ENCODE peak calls at places on chromosome 22, in eight cellular contexts. One of them, this sample, is unnamed.

GRCh38 chr22:48089601-48090331 is 1327.3 kb downstream of the TBC1D22A start:
- DNase-seq in activated T-cell treated with anti-CD3 and anti-CD28 coated beads for 1 hour: no peak
- DNase-seq in fibroblast of mammary gland: peak
- DNase-seq in EH: no peak
- DNase-seq in stomach: no peak
- DNase-seq in activated effector memory CD4-positive, alpha-beta T cell treated with Interleukin-2 at 50 U/mL for 16 hours: no peak
- DNase-seq in A172: peak
- DNase-seq in NCI-H1105 treated with DMSO at 0.1 percent for 48 hours: no peak
- DNase-seq in this sample: peak

GRCh38 chr22:25661067-25661466 is 80.9 kb upstream of the MYO18B start:
- DNase-seq in fibroblast of mammary gland: peak
- DNase-seq in activated effector memory CD4-positive, alpha-beta T cell treated with Interleukin-2 at 50 U/mL for 16 hours: no peak
- DNase-seq in EH: no peak
- DNase-seq in NCI-H1105 treated with DMSO at 0.1 percent for 48 hours: peak
- DNase-seq in A172: no peak
- DNase-seq in activated T-cell treated with anti-CD3 and anti-CD28 coated beads for 1 hour: no peak
- DNase-seq in stomach: no peak
- DNase-seq in this sample: no peak

GRCh38 chr22:42937164-42937854 is 77.6 kb downstream of the PACSIN2 start:
- DNase-seq in EH: peak
- DNase-seq in NCI-H1105 treated with DMSO at 0.1 percent for 48 hours: no peak
- DNase-seq in activated T-cell treated with anti-CD3 and anti-CD28 coated beads for 1 hour: no peak
- DNase-seq in A172: peak
- DNase-seq in stomach: peak
- DNase-seq in fibroblast of mammary gland: peak
- DNase-seq in activated effector memory CD4-positive, alpha-beta T cell treated with Interleukin-2 at 50 U/mL for 16 hours: no peak
- DNase-seq in this sample: peak

GRCh38 chr22:30574095-30574981 is at the start of gene GAL3ST1:
- DNase-seq in activated effector memory CD4-positive, alpha-beta T cell treated with Interleukin-2 at 50 U/mL for 16 hours: no peak
- DNase-seq in activated T-cell treated with anti-CD3 and anti-CD28 coated beads for 1 hour: no peak
- DNase-seq in fibroblast of mammary gland: no peak
- DNase-seq in A172: no peak
- DNase-seq in NCI-H1105 treated with DMSO at 0.1 percent for 48 hours: peak
- DNase-seq in EH: no peak
- DNase-seq in stomach: peak
- DNase-seq in this sample: peak

GRCh38 chr22:46666577-46667244 is 46.5 kb downstream of the GRAMD4 start:
- DNase-seq in fibroblast of mammary gland: no peak
- DNase-seq in stomach: no peak
- DNase-seq in EH: no peak
- DNase-seq in NCI-H1105 treated with DMSO at 0.1 percent for 48 hours: no peak
- DNase-seq in activated effector memory CD4-positive, alpha-beta T cell treated with Interleukin-2 at 50 U/mL for 16 hours: no peak
- DNase-seq in A172: no peak
- DNase-seq in activated T-cell treated with anti-CD3 and anti-CD28 coated beads for 1 hour: no peak
- DNase-seq in this sample: no peak

GRCh38 chr22:27487600-27488450 is 313.7 kb downstream of the MN1 start:
- DNase-seq in fibroblast of mammary gland: peak
- DNase-seq in A172: peak
- DNase-seq in activated T-cell treated with anti-CD3 and anti-CD28 coated beads for 1 hour: no peak
- DNase-seq in EH: peak
- DNase-seq in stomach: no peak
- DNase-seq in NCI-H1105 treated with DMSO at 0.1 percent for 48 hours: no peak
- DNase-seq in activated effector memory CD4-positive, alpha-beta T cell treated with Interleukin-2 at 50 U/mL for 16 hours: no peak
- DNase-seq in this sample: peak

GRCh38 chr22:23180893-23181762 is 819 bp downstream of the BCR start:
- DNase-seq in NCI-H1105 treated with DMSO at 0.1 percent for 48 hours: peak
- DNase-seq in activated effector memory CD4-positive, alpha-beta T cell treated with Interleukin-2 at 50 U/mL for 16 hours: no peak
- DNase-seq in activated T-cell treated with anti-CD3 and anti-CD28 coated beads for 1 hour: no peak
- DNase-seq in A172: no peak
- DNase-seq in stomach: no peak
- DNase-seq in fibroblast of mammary gland: no peak
- DNase-seq in EH: no peak
- DNase-seq in this sample: no peak

GRCh38 chr22:44846726-44847275 is 94.4 kb downstream of the ARHGAP8 start:
- DNase-seq in A172: no peak
- DNase-seq in fibroblast of mammary gland: no peak
- DNase-seq in activated effector memory CD4-positive, alpha-beta T cell treated with Interleukin-2 at 50 U/mL for 16 hours: no peak
- DNase-seq in activated T-cell treated with anti-CD3 and anti-CD28 coated beads for 1 hour: no peak
- DNase-seq in stomach: no peak
- DNase-seq in NCI-H1105 treated with DMSO at 0.1 percent for 48 hours: no peak
- DNase-seq in EH: no peak
- DNase-seq in this sample: no peak

GRCh38 chr22:44566911-44567310 is 68.9 kb upstream of the RTL6 start:
- DNase-seq in EH: no peak
- DNase-seq in activated effector memory CD4-positive, alpha-beta T cell treated with Interleukin-2 at 50 U/mL for 16 hours: no peak
- DNase-seq in activated T-cell treated with anti-CD3 and anti-CD28 coated beads for 1 hour: no peak
- DNase-seq in A172: no peak
- DNase-seq in stomach: no peak
- DNase-seq in fibroblast of mammary gland: no peak
- DNase-seq in NCI-H1105 treated with DMSO at 0.1 percent for 48 hours: no peak
- DNase-seq in this sample: no peak

GRCh38 chr22:43101306-43101705 is 9.2 kb upstream of the BIK start:
- DNase-seq in A172: no peak
- DNase-seq in stomach: no peak
- DNase-seq in EH: no peak
- DNase-seq in activated effector memory CD4-positive, alpha-beta T cell treated with Interleukin-2 at 50 U/mL for 16 hours: no peak
- DNase-seq in NCI-H1105 treated with DMSO at 0.1 percent for 48 hours: no peak
- DNase-seq in fibroblast of mammary gland: no peak
- DNase-seq in activated T-cell treated with anti-CD3 and anti-CD28 coated beads for 1 hour: no peak
- DNase-seq in this sample: no peak

GRCh38 chr22:37206841-37207821 is 5.1 kb downstream of the SSTR3 start:
- DNase-seq in activated T-cell treated with anti-CD3 and anti-CD28 coated beads for 1 hour: no peak
- DNase-seq in stomach: no peak
- DNase-seq in activated effector memory CD4-positive, alpha-beta T cell treated with Interleukin-2 at 50 U/mL for 16 hours: no peak
- DNase-seq in A172: no peak
- DNase-seq in fibroblast of mammary gland: no peak
- DNase-seq in EH: no peak
- DNase-seq in NCI-H1105 treated with DMSO at 0.1 percent for 48 hours: no peak
- DNase-seq in this sample: no peak

GRCh38 chr22:22110548-22111266 is 128.1 kb upstream of the TOP3B start:
- DNase-seq in A172: peak
- DNase-seq in activated effector memory CD4-positive, alpha-beta T cell treated with Interleukin-2 at 50 U/mL for 16 hours: peak
- DNase-seq in activated T-cell treated with anti-CD3 and anti-CD28 coated beads for 1 hour: no peak
- DNase-seq in stomach: no peak
- DNase-seq in fibroblast of mammary gland: peak
- DNase-seq in EH: peak
- DNase-seq in NCI-H1105 treated with DMSO at 0.1 percent for 48 hours: no peak
- DNase-seq in this sample: peak

GRCh38 chr22:37043828-37044538 is 7.6 kb upstream of the KCTD17 start:
- DNase-seq in activated effector memory CD4-positive, alpha-beta T cell treated with Interleukin-2 at 50 U/mL for 16 hours: peak
- DNase-seq in EH: peak
- DNase-seq in fibroblast of mammary gland: peak
- DNase-seq in NCI-H1105 treated with DMSO at 0.1 percent for 48 hours: peak
- DNase-seq in A172: peak
- DNase-seq in stomach: peak
- DNase-seq in activated T-cell treated with anti-CD3 and anti-CD28 coated beads for 1 hour: peak
- DNase-seq in this sample: peak

GRCh38 chr22:43044402-43044801 is 29.5 kb upstream of the PACSIN2 start:
- DNase-seq in NCI-H1105 treated with DMSO at 0.1 percent for 48 hours: no peak
- DNase-seq in fibroblast of mammary gland: no peak
- DNase-seq in A172: no peak
- DNase-seq in EH: no peak
- DNase-seq in activated effector memory CD4-positive, alpha-beta T cell treated with Interleukin-2 at 50 U/mL for 16 hours: no peak
- DNase-seq in stomach: no peak
- DNase-seq in activated T-cell treated with anti-CD3 and anti-CD28 coated beads for 1 hour: no peak
- DNase-seq in this sample: no peak

GRCh38 chr22:44311855-44312170 is 938 bp downstream of the SHISAL1 start:
- DNase-seq in fibroblast of mammary gland: peak
- DNase-seq in EH: peak
- DNase-seq in NCI-H1105 treated with DMSO at 0.1 percent for 48 hours: no peak
- DNase-seq in stomach: no peak
- DNase-seq in activated T-cell treated with anti-CD3 and anti-CD28 coated beads for 1 hour: no peak
- DNase-seq in activated effector memory CD4-positive, alpha-beta T cell treated with Interleukin-2 at 50 U/mL for 16 hours: no peak
- DNase-seq in A172: peak
- DNase-seq in this sample: peak

GRCh38 chr22:35551549-35552177 is 11.0 kb downstream of the RASD2 start:
- DNase-seq in EH: no peak
- DNase-seq in NCI-H1105 treated with DMSO at 0.1 percent for 48 hours: no peak
- DNase-seq in stomach: no peak
- DNase-seq in A172: no peak
- DNase-seq in fibroblast of mammary gland: no peak
- DNase-seq in activated T-cell treated with anti-CD3 and anti-CD28 coated beads for 1 hour: no peak
- DNase-seq in activated effector memory CD4-positive, alpha-beta T cell treated with Interleukin-2 at 50 U/mL for 16 hours: no peak
- DNase-seq in this sample: no peak

GRCh38 chr22:45207981-45208664 is 32.6 kb downstream of the KIAA0930 start:
- DNase-seq in fibroblast of mammary gland: peak
- DNase-seq in A172: peak
- DNase-seq in NCI-H1105 treated with DMSO at 0.1 percent for 48 hours: no peak
- DNase-seq in activated T-cell treated with anti-CD3 and anti-CD28 coated beads for 1 hour: no peak
- DNase-seq in EH: peak
- DNase-seq in activated effector memory CD4-positive, alpha-beta T cell treated with Interleukin-2 at 50 U/mL for 16 hours: no peak
- DNase-seq in stomach: no peak
- DNase-seq in this sample: peak

GRCh38 chr22:38103641-38104040 is 6.8 kb downstream of the BAIAP2L2 start:
- DNase-seq in A172: no peak
- DNase-seq in activated effector memory CD4-positive, alpha-beta T cell treated with Interleukin-2 at 50 U/mL for 16 hours: no peak
- DNase-seq in NCI-H1105 treated with DMSO at 0.1 percent for 48 hours: no peak
- DNase-seq in EH: no peak
- DNase-seq in stomach: no peak
- DNase-seq in activated T-cell treated with anti-CD3 and anti-CD28 coated beads for 1 hour: no peak
- DNase-seq in fibroblast of mammary gland: no peak
- DNase-seq in this sample: no peak

GRCh38 chr22:19941365-19942070 is at the start of the genes COMT and TXNRD2:
- DNase-seq in A172: no peak
- DNase-seq in stomach: peak
- DNase-seq in fibroblast of mammary gland: peak
- DNase-seq in activated effector memory CD4-positive, alpha-beta T cell treated with Interleukin-2 at 50 U/mL for 16 hours: peak
- DNase-seq in NCI-H1105 treated with DMSO at 0.1 percent for 48 hours: peak
- DNase-seq in activated T-cell treated with anti-CD3 and anti-CD28 coated beads for 1 hour: peak
- DNase-seq in EH: peak
- DNase-seq in this sample: no peak

GRCh38 chr22:46471901-46472721 is 65.3 kb downstream of the CELSR1 start:
- DNase-seq in EH: peak
- DNase-seq in NCI-H1105 treated with DMSO at 0.1 percent for 48 hours: no peak
- DNase-seq in stomach: no peak
- DNase-seq in fibroblast of mammary gland: no peak
- DNase-seq in A172: peak
- DNase-seq in activated T-cell treated with anti-CD3 and anti-CD28 coated beads for 1 hour: no peak
- DNase-seq in activated effector memory CD4-positive, alpha-beta T cell treated with Interleukin-2 at 50 U/mL for 16 hours: no peak
- DNase-seq in this sample: peak

GRCh38 chr22:46586123-46586519 is 34.1 kb upstream of the GRAMD4 start:
- DNase-seq in fibroblast of mammary gland: no peak
- DNase-seq in activated T-cell treated with anti-CD3 and anti-CD28 coated beads for 1 hour: no peak
- DNase-seq in stomach: no peak
- DNase-seq in activated effector memory CD4-positive, alpha-beta T cell treated with Interleukin-2 at 50 U/mL for 16 hours: no peak
- DNase-seq in EH: no peak
- DNase-seq in NCI-H1105 treated with DMSO at 0.1 percent for 48 hours: no peak
- DNase-seq in A172: no peak
- DNase-seq in this sample: no peak

GRCh38 chr22:19559324-19559811 is 35.2 kb upstream of the CLDN5 start:
- DNase-seq in A172: no peak
- DNase-seq in NCI-H1105 treated with DMSO at 0.1 percent for 48 hours: no peak
- DNase-seq in activated T-cell treated with anti-CD3 and anti-CD28 coated beads for 1 hour: no peak
- DNase-seq in EH: no peak
- DNase-seq in activated effector memory CD4-positive, alpha-beta T cell treated with Interleukin-2 at 50 U/mL for 16 hours: no peak
- DNase-seq in stomach: no peak
- DNase-seq in fibroblast of mammary gland: no peak
- DNase-seq in this sample: no peak

GRCh38 chr22:44608606-44609226 is 93.3 kb upstream of the PRR5 start:
- DNase-seq in activated T-cell treated with anti-CD3 and anti-CD28 coated beads for 1 hour: no peak
- DNase-seq in EH: no peak
- DNase-seq in stomach: no peak
- DNase-seq in NCI-H1105 treated with DMSO at 0.1 percent for 48 hours: no peak
- DNase-seq in fibroblast of mammary gland: no peak
- DNase-seq in A172: no peak
- DNase-seq in activated effector memory CD4-positive, alpha-beta T cell treated with Interleukin-2 at 50 U/mL for 16 hours: no peak
- DNase-seq in this sample: no peak

GRCh38 chr22:20751185-20751851 is 22.6 kb upstream of the SERPIND1 start:
- DNase-seq in EH: no peak
- DNase-seq in activated T-cell treated with anti-CD3 and anti-CD28 coated beads for 1 hour: no peak
- DNase-seq in activated effector memory CD4-positive, alpha-beta T cell treated with Interleukin-2 at 50 U/mL for 16 hours: no peak
- DNase-seq in NCI-H1105 treated with DMSO at 0.1 percent for 48 hours: peak
- DNase-seq in fibroblast of mammary gland: no peak
- DNase-seq in A172: no peak
- DNase-seq in stomach: no peak
- DNase-seq in this sample: no peak

GRCh38 chr22:49946612-49947295 is 13.8 kb upstream of the PIM3 start:
- DNase-seq in fibroblast of mammary gland: no peak
- DNase-seq in NCI-H1105 treated with DMSO at 0.1 percent for 48 hours: no peak
- DNase-seq in activated T-cell treated with anti-CD3 and anti-CD28 coated beads for 1 hour: no peak
- DNase-seq in A172: no peak
- DNase-seq in EH: no peak
- DNase-seq in activated effector memory CD4-positive, alpha-beta T cell treated with Interleukin-2 at 50 U/mL for 16 hours: no peak
- DNase-seq in stomach: peak
- DNase-seq in this sample: no peak

GRCh38 chr22:23397618-23398567 is 182.2 kb downstream of the IGLL1 start:
- DNase-seq in A172: no peak
- DNase-seq in NCI-H1105 treated with DMSO at 0.1 percent for 48 hours: no peak
- DNase-seq in stomach: no peak
- DNase-seq in activated effector memory CD4-positive, alpha-beta T cell treated with Interleukin-2 at 50 U/mL for 16 hours: no peak
- DNase-seq in EH: no peak
- DNase-seq in activated T-cell treated with anti-CD3 and anti-CD28 coated beads for 1 hour: no peak
- DNase-seq in fibroblast of mammary gland: no peak
- DNase-seq in this sample: no peak

GRCh38 chr22:45208993-45209838 is 31.5 kb downstream of the KIAA0930 start:
- DNase-seq in stomach: no peak
- DNase-seq in A172: peak
- DNase-seq in NCI-H1105 treated with DMSO at 0.1 percent for 48 hours: peak
- DNase-seq in activated T-cell treated with anti-CD3 and anti-CD28 coated beads for 1 hour: peak
- DNase-seq in EH: peak
- DNase-seq in fibroblast of mammary gland: peak
- DNase-seq in activated effector memory CD4-positive, alpha-beta T cell treated with Interleukin-2 at 50 U/mL for 16 hours: no peak
- DNase-seq in this sample: no peak

GRCh38 chr22:24768537-24769374 is 5.8 kb downstream of the PIWIL3 start:
- DNase-seq in NCI-H1105 treated with DMSO at 0.1 percent for 48 hours: no peak
- DNase-seq in activated effector memory CD4-positive, alpha-beta T cell treated with Interleukin-2 at 50 U/mL for 16 hours: no peak
- DNase-seq in A172: peak
- DNase-seq in fibroblast of mammary gland: peak
- DNase-seq in EH: peak
- DNase-seq in activated T-cell treated with anti-CD3 and anti-CD28 coated beads for 1 hour: peak
- DNase-seq in stomach: peak
- DNase-seq in this sample: peak

GRCh38 chr22:36763576-36763975 is 12.3 kb downstream of the IFT27 start:
- DNase-seq in fibroblast of mammary gland: no peak
- DNase-seq in NCI-H1105 treated with DMSO at 0.1 percent for 48 hours: no peak
- DNase-seq in activated effector memory CD4-positive, alpha-beta T cell treated with Interleukin-2 at 50 U/mL for 16 hours: no peak
- DNase-seq in stomach: peak
- DNase-seq in activated T-cell treated with anti-CD3 and anti-CD28 coated beads for 1 hour: no peak
- DNase-seq in EH: no peak
- DNase-seq in A172: no peak
- DNase-seq in this sample: no peak